ENCODE peak calls at places on chromosomes 13 and 19, in ten cellular contexts. N, R, U, C, Z, D, G, H, B and L are unnamed samples.

GRCh38 chr19:46713781-46714522 is 3.0 kb downstream of the PRKD2 start:
- DNase-seq in D (peak), Z (no peak), G (peak), B (peak), R (peak), U (peak), C (peak), N (peak), H (peak), L (peak)

GRCh38 chr13:71906438-71906837 is 39.4 kb upstream of the DACH1 start:
- DNase-seq in C (no peak), U (no peak), R (peak), H (no peak), N (no peak), G (no peak), D (no peak), B (no peak), Z (no peak), L (no peak)

GRCh38 chr13:50905256-50905655 is 4.3 kb upstream of the RNASEH2B start:
- DNase-seq in H (no peak), B (no peak), Z (no peak), N (no peak), R (no peak), G (no peak), U (no peak), C (no peak), D (no peak), L (no peak)

GRCh38 chr13:28313579-28313978 is 175.2 kb downstream of the PAN3 start:
- DNase-seq in U (no peak), H (no peak), B (no peak), R (peak), C (no peak), N (peak), Z (no peak), D (no peak), G (no peak), L (no peak)

GRCh38 chr19:44587863-44588752 is 25.3 kb upstream of the IGSF23 start:
- DNase-seq in H (no peak), B (no peak), U (no peak), Z (no peak), G (no peak), D (no peak), R (peak), N (peak), C (no peak), L (no peak)

GRCh38 chr13:97436845-97437244 is 2.9 kb downstream of the RAP2A start:
- DNase-seq in H (no peak), B (no peak), U (no peak), R (no peak), G (no peak), D (no peak), N (no peak), C (no peak), Z (no peak), L (no peak)

GRCh38 chr13:44763604-44764311 is 187.6 kb upstream of the TSC22D1 start:
- DNase-seq in N (peak), D (no peak), U (peak), C (no peak), Z (no peak), R (no peak), H (no peak), B (no peak), G (no peak), L (no peak)

GRCh38 chr13:33017410-33017929 is 1.2 kb downstream of the KL start:
- DNase-seq in R (peak), U (no peak), G (no peak), N (peak), H (no peak), D (peak), Z (no peak), B (no peak), C (no peak), L (peak)

GRCh38 chr13:101298517-101298916 is 117.8 kb downstream of the NALCN start:
- DNase-seq in G (no peak), N (no peak), D (no peak), U (no peak), C (no peak), R (no peak), H (no peak), B (no peak), Z (no peak), L (no peak)

GRCh38 chr19:50721441-50722137 is 1.6 kb upstream of the CLEC11A start:
- DNase-seq in H (no peak), D (no peak), Z (no peak), C (no peak), G (no peak), U (no peak), N (peak), R (no peak), B (no peak), L (no peak)

GRCh38 chr19:3285647-3286176 is 61.3 kb downstream of the CELF5 start:
- DNase-seq in B (peak), U (no peak), C (no peak), H (peak), D (no peak), N (no peak), G (no peak), Z (peak), R (peak), L (no peak)

GRCh38 chr13:61286148-61286745 is 129.4 kb downstream of the PCDH20 start:
- DNase-seq in B (no peak), H (no peak), D (no peak), U (no peak), C (no peak), N (peak), G (no peak), R (no peak), Z (no peak), L (peak)

GRCh38 chr19:38173324-38174041 is 50.5 kb downstream of the DPF1 start:
- DNase-seq in R (no peak), D (no peak), U (no peak), Z (no peak), N (peak), G (no peak), B (no peak), C (peak), H (no peak), L (peak)

GRCh38 chr13:59891053-59891452 is 272.7 kb downstream of the DIAPH3 start:
- DNase-seq in H (no peak), G (no peak), U (no peak), N (no peak), B (no peak), C (no peak), D (no peak), R (no peak), Z (no peak), L (no peak)

GRCh38 chr13:98447881-98448641 is 128.8 kb downstream of the STK24 start:
- DNase-seq in D (no peak), U (no peak), B (no peak), Z (no peak), R (peak), H (peak), C (no peak), G (no peak), N (no peak), L (no peak)